ENCODE peak calls at places on chromosomes 4 and X, in five cellular contexts. A is foreskin fibroblast, K is NB4, I is fibroblast of mammary gland, C is GM06990. J is an unnamed sample.
A peak's percentile ranks its signal among the peaks of the same experiment; 100 is the strongest.

GRCh38 chr4:78370625-78371372 is 180.8 kb upstream of the ANXA3 start:
- DNase-seq in A (no peak), K (no peak), I (peak; percentile 24), C (no peak), J (no peak)

GRCh38 chr4:125313989-125314602 is 659 bp upstream of the FAT4 start:
- DNase-seq in A (no peak), K (no peak), I (no peak), C (no peak), J (no peak)

GRCh38 chrX:16185725-16186136 is 18.4 kb downstream of the MAGEB17 start:
- DNase-seq in A (peak; percentile 75), K (peak; percentile 76), I (peak; percentile 84), C (peak; percentile 34), J (peak; percentile 36)

GRCh38 chr4:106679063-106679462 is 310.5 kb upstream of the GIMD1 start:
- DNase-seq in A (no peak), K (peak; percentile 63), I (no peak), C (no peak), J (no peak)

GRCh38 chrX:70262952-70263567 is 3.1 kb upstream of the P2RY4 start:
- DNase-seq in A (peak; percentile 63), K (peak; percentile 66), I (peak; percentile 43), C (peak; percentile 21), J (peak; percentile 28)

GRCh38 chr4:110510955-110511544 is 35.1 kb downstream of the ENPEP start:
- DNase-seq in A (peak; percentile 74), K (peak; percentile 62), I (peak; percentile 75), C (peak; percentile 26), J (peak; percentile 73)

GRCh38 chr4:147777456-147778091 is 45.7 kb downstream of the ARHGAP10 start:
- DNase-seq in A (peak; percentile 51), K (no peak), I (peak; percentile 52), C (no peak), J (peak; percentile 65)

GRCh38 chrX:9786839-9787635 is 808 bp downstream of the SHROOM2 start:
- DNase-seq in A (no peak), K (no peak), I (no peak), C (no peak), J (no peak)

GRCh38 chr4:76616526-76616925 is 181.5 kb downstream of the SHROOM3 start:
- DNase-seq in A (peak; percentile 58), K (no peak), I (peak; percentile 27), C (no peak), J (no peak)

GRCh38 chr4:54169176-54169575 is 59.9 kb upstream of the PDGFRA start:
- DNase-seq in A (peak; percentile 39), K (no peak), I (peak; percentile 22), C (no peak), J (no peak)

GRCh38 chrX:141989802-141990201 is 86.1 kb downstream of the MAGEC1 start:
- DNase-seq in A (peak; percentile 1), K (no peak), I (no peak), C (no peak), J (no peak)

GRCh38 chr4:44462259-44462658 is 13.7 kb upstream of the KCTD8 start:
- DNase-seq in A (no peak), K (no peak), I (no peak), C (no peak), J (no peak)

GRCh38 chrX:20362268-20363002 is 95.7 kb upstream of the RPS6KA3 start:
- DNase-seq in A (peak; percentile 47), K (no peak), I (peak; percentile 64), C (no peak), J (no peak)

GRCh38 chr4:20486433-20486832 is 213.8 kb upstream of the PACRGL start:
- DNase-seq in A (no peak), K (no peak), I (no peak), C (no peak), J (no peak)

GRCh38 chr4:184097240-184097619 is 120.4 kb downstream of the ENPP6 start:
- DNase-seq in A (no peak), K (no peak), I (peak; percentile 35), C (peak; percentile 49), J (peak; percentile 49)

GRCh38 chr4:184287697-184288255 is 70.1 kb upstream of the ENPP6 start:
- DNase-seq in A (peak; percentile 80), K (no peak), I (peak; percentile 60), C (peak; percentile 55), J (peak; percentile 62)

GRCh38 chrX:132956421-132957210 is 1.8 kb downstream of the HS6ST2 start:
- DNase-seq in A (peak; percentile 5), K (no peak), I (no peak), C (peak; percentile 6), J (no peak)

GRCh38 chr4:176150283-176150682 is 45.1 kb downstream of the SPATA4 start:
- DNase-seq in A (peak; percentile 58), K (peak; percentile 8), I (peak; percentile 58), C (no peak), J (peak; percentile 18)

GRCh38 chrX:118603981-118604380 is 108.4 kb downstream of the DOCK11 start:
- DNase-seq in A (peak; percentile 64), K (peak; percentile 75), I (peak; percentile 72), C (peak; percentile 30), J (peak; percentile 57)

GRCh38 chrX:100449696-100450606 is 39.9 kb upstream of the PCDH19 start:
- DNase-seq in A (no peak), K (peak; percentile 0), I (no peak), C (no peak), J (peak; percentile 1)

GRCh38 chr4:25549413-25549812 is 106.2 kb upstream of the SLC34A2 start:
- DNase-seq in A (no peak), K (no peak), I (no peak), C (no peak), J (no peak)

GRCh38 chr4:159600102-159600501 is 497.2 kb downstream of the RAPGEF2 start:
- DNase-seq in A (no peak), K (no peak), I (no peak), C (no peak), J (no peak)

GRCh38 chrX:138345801-138346200 is 365.7 kb downstream of the FGF13 start:
- DNase-seq in A (no peak), K (no peak), I (no peak), C (no peak), J (no peak)

GRCh38 chrX:138349351-138349750 is 362.2 kb downstream of the FGF13 start:
- DNase-seq in A (no peak), K (no peak), I (no peak), C (no peak), J (no peak)
- TF ChIP-seq CTCF in A (no peak), K (no peak), I (no peak), C (no peak), J (no peak)

DNA sequence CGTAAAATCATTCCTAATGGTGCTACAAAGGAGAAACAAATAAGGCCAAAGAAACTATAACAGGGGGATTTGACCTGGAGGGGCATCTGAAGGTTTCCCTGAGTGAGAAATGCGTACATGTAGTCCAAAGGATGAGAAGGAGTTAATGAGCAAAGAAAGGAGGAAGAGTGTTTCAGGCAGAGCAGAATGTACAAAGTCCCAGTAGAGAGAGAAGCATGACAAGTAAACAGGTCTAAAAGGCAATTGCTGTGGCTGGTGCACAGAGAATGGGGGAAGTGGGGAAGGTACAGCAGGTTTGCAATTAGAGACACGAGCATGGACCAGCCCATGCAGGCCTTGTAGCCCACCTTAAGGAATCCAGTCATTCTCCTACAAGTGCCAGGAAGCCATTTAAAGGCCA is 145.5 kb downstream of the TSPAN5 start:
- DNase-seq in A (no peak), K (no peak), I (no peak), C (no peak), J (no peak)
- H3K4me3 ChIP-seq in A (no peak overlapping the region), K (no peak overlapping the region), I (no peak overlapping the region), C (no peak overlapping the region), J (no peak overlapping the region)

GRCh38 chrX:106999002-106999975 is 723 bp downstream of the MORC4 start:
- DNase-seq in A (peak; percentile 80), K (peak; percentile 3), I (peak; percentile 59), C (peak; percentile 22), J (peak; percentile 29)
- TF ChIP-seq CTCF in A (peak; percentile 48), K (no peak), I (peak; percentile 42), C (peak; percentile 32), J (peak; percentile 41)

GRCh38 chr4:166527500-166527899 is 654.5 kb downstream of the TLL1 start:
- DNase-seq in A (peak; percentile 77), K (no peak), I (peak; percentile 59), C (no peak), J (peak; percentile 54)
- H3K4me3 ChIP-seq in A (no peak overlapping the region), K (no peak overlapping the region), I (no peak overlapping the region), C (no peak overlapping the region), J (no peak overlapping the region)

DNA sequence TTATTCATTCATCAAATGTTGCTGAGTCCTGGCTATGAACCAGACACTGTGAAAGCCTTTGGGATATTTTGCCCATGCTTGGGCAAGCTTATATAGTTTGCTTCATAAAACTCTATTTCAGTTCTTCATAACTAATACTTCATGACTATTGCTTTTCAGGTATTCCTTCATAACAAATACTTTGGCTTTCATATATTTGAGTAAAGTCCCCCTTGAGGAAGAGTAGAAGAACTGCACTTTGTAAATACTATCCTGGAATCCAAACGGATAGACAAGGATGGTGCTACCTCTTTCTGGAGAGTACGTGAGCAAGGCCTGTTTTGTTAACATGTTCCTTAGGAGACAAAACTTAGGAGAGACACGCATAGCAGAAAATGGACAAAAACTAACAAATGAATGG is 1.7 kb upstream of the AFP start:
- DNase-seq in A (peak; percentile 19), K (peak; percentile 1), I (peak; percentile 24), C (no peak), J (no peak)
- TF ChIP-seq CTCF in A (peak; percentile 24), K (peak; percentile 17), I (peak; percentile 59), C (peak; percentile 57), J (peak; percentile 42)

GRCh38 chr4:84336964-84337705 is 162.0 kb downstream of the NKX6-1 start:
- DNase-seq in A (no peak), K (no peak), I (no peak), C (no peak), J (no peak)
- H3K4me3 ChIP-seq in A (no peak overlapping the region), K (no peak overlapping the region), I (no peak overlapping the region), C (no peak overlapping the region), J (no peak overlapping the region)

DNA sequence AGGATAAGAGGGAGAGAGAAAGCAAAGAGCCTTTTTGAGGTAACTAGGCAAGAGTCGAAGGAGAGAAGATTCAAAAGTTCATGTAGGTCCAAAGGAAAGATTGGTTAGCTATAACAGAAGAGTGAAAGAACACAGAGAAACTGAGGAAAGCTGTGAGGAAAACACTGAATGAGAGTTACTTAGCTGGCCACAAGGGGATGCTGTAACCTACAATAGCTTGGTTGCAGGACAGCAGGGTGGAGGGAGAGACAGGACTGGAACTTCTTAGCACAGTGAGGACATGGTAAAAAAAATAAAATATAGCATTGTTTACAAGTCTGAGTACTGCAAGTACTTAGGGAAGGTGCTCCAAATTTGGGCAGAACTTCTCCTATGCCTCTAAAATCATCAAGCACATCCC is 48.3 kb downstream of the RAI2 start:
- DNase-seq in A (peak; percentile 74), K (peak; percentile 12), I (peak; percentile 42), C (no peak), J (peak; percentile 1)
- TF ChIP-seq CTCF in A (peak; percentile 22), K (peak; percentile 47), I (peak; percentile 72), C (peak; percentile 69), J (peak; percentile 45)

J was measured in GM12865.